ENCODE peak calls at places on chromosome 22, in four cellular contexts. One of them, this sample, is unnamed.

GRCh38 chr22:48607901-48608650 is 1219.6 kb downstream of the BRD1 start:
- DNase-seq in astrocyte: peak
- DNase-seq in CD8-positive, alpha-beta T cell: no peak
- DNase-seq in HFF-Myc: no peak
- DNase-seq in this sample: no peak

GRCh38 chr22:46991666-46992065 is 229.2 kb downstream of the TBC1D22A start:
- DNase-seq in astrocyte: no peak
- DNase-seq in CD8-positive, alpha-beta T cell: no peak
- DNase-seq in HFF-Myc: no peak
- DNase-seq in this sample: no peak

GRCh38 chr22:48315415-48316244 is 1512.0 kb downstream of the BRD1 start:
- DNase-seq in astrocyte: no peak
- DNase-seq in CD8-positive, alpha-beta T cell: no peak
- DNase-seq in HFF-Myc: no peak
- DNase-seq in this sample: no peak

GRCh38 chr22:32579533-32580220 is 105.1 kb downstream of the FBXO7 start:
- DNase-seq in astrocyte: peak
- DNase-seq in CD8-positive, alpha-beta T cell: no peak
- DNase-seq in HFF-Myc: no peak
- DNase-seq in this sample: no peak

GRCh38 chr22:47534150-47535133 is 772.0 kb downstream of the TBC1D22A start:
- DNase-seq in astrocyte: no peak
- DNase-seq in CD8-positive, alpha-beta T cell: no peak
- DNase-seq in HFF-Myc: no peak
- DNase-seq in this sample: no peak

GRCh38 chr22:48456449-48456848 is 1371.2 kb downstream of the BRD1 start:
- DNase-seq in astrocyte: no peak
- DNase-seq in CD8-positive, alpha-beta T cell: no peak
- DNase-seq in HFF-Myc: no peak
- DNase-seq in this sample: no peak

GRCh38 chr22:18109410-18110193 is 1.0 kb upstream of the TUBA8 start:
- DNase-seq in astrocyte: no peak
- DNase-seq in CD8-positive, alpha-beta T cell: no peak
- DNase-seq in HFF-Myc: no peak
- DNase-seq in this sample: no peak

GRCh38 chr22:32584650-32585049 is 110.0 kb downstream of the FBXO7 start:
- DNase-seq in astrocyte: peak
- DNase-seq in CD8-positive, alpha-beta T cell: no peak
- DNase-seq in HFF-Myc: no peak
- DNase-seq in this sample: no peak

GRCh38 chr22:46108564-46109473 is 41.5 kb upstream of the PPARA start:
- DNase-seq in astrocyte: peak
- DNase-seq in CD8-positive, alpha-beta T cell: no peak
- DNase-seq in HFF-Myc: no peak
- DNase-seq in this sample: no peak

GRCh38 chr22:46737976-46738641 is at the start of gene CERK:
- DNase-seq in astrocyte: peak
- DNase-seq in CD8-positive, alpha-beta T cell: peak
- DNase-seq in HFF-Myc: no peak
- DNase-seq in this sample: no peak

GRCh38 chr22:36413022-36413770 is 25.4 kb upstream of the MYH9 start:
- DNase-seq in astrocyte: no peak
- DNase-seq in CD8-positive, alpha-beta T cell: no peak
- DNase-seq in HFF-Myc: no peak
- DNase-seq in this sample: no peak

GRCh38 chr22:36415415-36416168 is 27.8 kb upstream of the MYH9 start:
- DNase-seq in astrocyte: no peak
- DNase-seq in CD8-positive, alpha-beta T cell: no peak
- DNase-seq in HFF-Myc: peak
- DNase-seq in this sample: no peak

GRCh38 chr22:36409067-36409466 is 21.3 kb upstream of the MYH9 start:
- DNase-seq in astrocyte: no peak
- DNase-seq in CD8-positive, alpha-beta T cell: no peak
- DNase-seq in HFF-Myc: no peak
- DNase-seq in this sample: no peak

GRCh38 chr22:36409911-36410756 is 22.4 kb upstream of the MYH9 start:
- DNase-seq in astrocyte: peak
- DNase-seq in CD8-positive, alpha-beta T cell: peak
- DNase-seq in HFF-Myc: no peak
- DNase-seq in this sample: no peak

GRCh38 chr22:36411589-36412258 is 24.0 kb upstream of the MYH9 start:
- DNase-seq in astrocyte: no peak
- DNase-seq in CD8-positive, alpha-beta T cell: peak
- DNase-seq in HFF-Myc: no peak
- DNase-seq in this sample: no peak
- TF ChIP-seq CTCF in astrocyte: no peak
- TF ChIP-seq CTCF in CD8-positive, alpha-beta T cell: no peak
- TF ChIP-seq CTCF in HFF-Myc: no peak
- TF ChIP-seq CTCF in this sample: no peak

GRCh38 chr22:20131593-20131855 is at the start of gene ZDHHC8:
- DNase-seq in astrocyte: no peak
- DNase-seq in CD8-positive, alpha-beta T cell: no peak
- DNase-seq in HFF-Myc: no peak
- DNase-seq in this sample: no peak

GRCh38 chr22:20130739-20131592 is 638 bp upstream of the ZDHHC8 start:
- DNase-seq in astrocyte: peak
- DNase-seq in CD8-positive, alpha-beta T cell: peak
- DNase-seq in HFF-Myc: no peak
- DNase-seq in this sample: peak

GRCh38 chr22:20133930-20134549 is 2.4 kb downstream of the ZDHHC8 start:
- DNase-seq in astrocyte: no peak
- DNase-seq in CD8-positive, alpha-beta T cell: no peak
- DNase-seq in HFF-Myc: no peak
- DNase-seq in this sample: no peak

GRCh38 chr22:20131856-20132685 is 467 bp downstream of the ZDHHC8 start:
- DNase-seq in astrocyte: no peak
- DNase-seq in CD8-positive, alpha-beta T cell: no peak
- DNase-seq in HFF-Myc: no peak
- DNase-seq in this sample: no peak

DNA sequence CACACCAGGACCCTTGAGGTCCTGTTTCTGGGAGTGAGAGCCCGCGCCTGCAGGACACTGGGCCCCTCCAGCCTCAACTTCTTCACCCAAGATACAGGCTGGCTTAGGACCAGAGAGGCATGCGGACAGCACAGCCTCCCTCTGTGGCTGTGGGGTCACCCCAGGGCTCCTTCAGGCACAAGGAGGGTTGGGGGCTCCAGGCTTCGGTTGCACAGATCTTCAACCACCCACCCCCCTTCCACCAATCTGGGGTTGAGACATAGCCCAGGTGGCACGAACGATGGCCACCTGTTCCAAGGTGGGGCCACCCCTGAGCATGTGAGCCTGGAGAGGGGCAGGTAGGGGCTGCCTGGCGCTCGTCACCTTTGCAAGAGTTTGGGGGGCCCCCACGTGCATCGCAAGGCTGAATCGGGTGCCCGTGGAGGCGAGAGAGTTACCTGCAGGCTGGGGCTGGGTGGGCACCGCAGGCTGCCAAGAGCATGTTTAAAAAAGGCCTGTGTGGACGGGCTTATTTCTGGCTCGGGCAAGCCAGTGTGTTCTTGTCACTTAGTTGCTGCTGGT is 1.2 kb downstream of the ZDHHC8 start:
- DNase-seq in astrocyte: no peak
- DNase-seq in CD8-positive, alpha-beta T cell: no peak
- DNase-seq in HFF-Myc: no peak
- DNase-seq in this sample: no peak
- H3K4me3 ChIP-seq in astrocyte: peak
- H3K4me3 ChIP-seq in CD8-positive, alpha-beta T cell: peak
- H3K4me3 ChIP-seq in HFF-Myc: peak
- H3K4me3 ChIP-seq in this sample: peak

DNA sequence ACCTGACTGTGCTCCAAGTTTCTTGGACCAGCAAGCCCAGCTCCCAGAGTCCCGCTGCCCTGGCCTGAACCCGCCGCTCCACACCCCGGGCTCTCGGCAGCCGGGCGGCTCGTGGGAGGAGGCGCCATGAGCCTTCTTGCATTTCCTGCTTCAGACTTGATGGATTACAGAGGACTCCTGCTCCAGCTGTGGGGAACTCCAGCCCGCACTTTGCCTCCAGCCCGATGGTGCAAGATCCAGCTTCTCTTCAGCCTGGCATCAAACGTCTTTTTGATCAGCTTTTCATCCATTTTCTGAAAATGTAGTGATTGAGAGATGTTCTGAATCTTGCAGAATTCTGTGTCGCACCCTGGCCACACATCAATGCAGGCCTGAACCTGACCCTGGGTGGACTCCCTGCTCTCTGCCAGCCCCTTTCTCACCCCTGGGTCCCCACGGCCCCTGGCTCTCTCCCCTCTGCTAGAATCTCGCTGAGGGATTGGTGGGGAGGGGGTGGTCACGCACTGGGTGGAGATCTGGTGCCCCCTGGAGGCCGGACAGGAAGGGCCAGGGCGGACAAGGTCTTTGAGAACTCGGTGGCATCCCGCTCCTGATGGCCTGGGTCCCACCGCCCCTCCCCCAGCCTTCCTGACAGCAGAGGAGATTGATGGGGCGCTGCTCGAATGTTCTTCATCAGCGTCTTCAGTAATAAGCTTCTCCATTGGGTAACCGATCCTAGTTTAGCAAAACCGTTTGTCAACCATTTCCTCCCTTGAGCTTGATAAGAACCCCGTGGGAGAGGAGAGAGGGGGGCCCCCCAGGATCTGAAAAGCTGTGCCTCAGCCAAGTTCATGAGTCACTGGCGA is 12.1 kb upstream of the NFAM1 start:
- DNase-seq in astrocyte: peak
- DNase-seq in CD8-positive, alpha-beta T cell: peak
- DNase-seq in HFF-Myc: peak
- DNase-seq in this sample: peak
- TF ChIP-seq CTCF in astrocyte: peak
- TF ChIP-seq CTCF in CD8-positive, alpha-beta T cell: peak
- TF ChIP-seq CTCF in HFF-Myc: peak
- TF ChIP-seq CTCF in this sample: peak

GRCh38 chr22:35904332-35904692 is 124.3 kb downstream of the RBFOX2 start:
- DNase-seq in astrocyte: no peak
- DNase-seq in CD8-positive, alpha-beta T cell: no peak
- DNase-seq in HFF-Myc: no peak
- DNase-seq in this sample: no peak

GRCh38 chr22:35904752-35905151 is 123.9 kb downstream of the RBFOX2 start:
- DNase-seq in astrocyte: no peak
- DNase-seq in CD8-positive, alpha-beta T cell: no peak
- DNase-seq in HFF-Myc: no peak
- DNase-seq in this sample: no peak

GRCh38 chr22:35899736-35900135 is 128.9 kb downstream of the RBFOX2 start:
- DNase-seq in astrocyte: no peak
- DNase-seq in CD8-positive, alpha-beta T cell: no peak
- DNase-seq in HFF-Myc: no peak
- DNase-seq in this sample: no peak

GRCh38 chr22:35903571-35904331 is 124.9 kb downstream of the RBFOX2 start:
- DNase-seq in astrocyte: no peak
- DNase-seq in CD8-positive, alpha-beta T cell: no peak
- DNase-seq in HFF-Myc: no peak
- DNase-seq in this sample: no peak

DNA sequence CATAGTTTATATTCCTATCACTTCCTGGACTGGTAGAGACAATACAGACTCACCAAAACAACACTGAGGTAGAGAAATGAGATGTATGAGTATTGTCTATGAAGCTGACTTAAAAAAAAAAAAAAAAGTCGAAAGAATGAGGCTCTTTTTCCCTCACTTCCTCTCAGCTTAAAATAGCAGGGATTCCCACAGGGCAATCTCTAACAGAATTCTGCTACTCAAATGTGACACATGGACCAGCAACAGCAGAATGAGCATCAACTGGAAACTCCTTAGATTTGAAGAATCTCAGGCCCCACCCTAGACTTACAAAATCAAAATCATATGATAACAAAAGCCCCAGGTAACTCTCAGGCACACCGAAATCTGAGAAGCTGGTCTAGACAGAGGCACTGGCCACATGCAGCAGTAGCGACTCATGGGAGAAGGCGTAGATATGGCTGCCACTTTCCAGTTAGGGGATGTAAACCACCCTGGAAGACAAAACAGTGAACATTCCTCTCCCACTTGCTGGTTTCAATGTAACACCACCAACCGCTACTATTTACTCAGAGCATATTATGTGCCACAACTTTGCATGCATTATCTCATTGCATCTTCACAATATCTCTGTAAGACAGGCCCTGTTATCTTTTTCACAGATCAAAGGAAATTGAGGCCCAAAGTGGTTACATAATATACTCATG is 128.0 kb downstream of the RBFOX2 start:
- DNase-seq in astrocyte: peak
- DNase-seq in CD8-positive, alpha-beta T cell: no peak
- DNase-seq in HFF-Myc: no peak
- DNase-seq in this sample: no peak
- H3K4me3 ChIP-seq in astrocyte: no peak
- H3K4me3 ChIP-seq in CD8-positive, alpha-beta T cell: no peak
- H3K4me3 ChIP-seq in HFF-Myc: no peak
- H3K4me3 ChIP-seq in this sample: no peak

DNA sequence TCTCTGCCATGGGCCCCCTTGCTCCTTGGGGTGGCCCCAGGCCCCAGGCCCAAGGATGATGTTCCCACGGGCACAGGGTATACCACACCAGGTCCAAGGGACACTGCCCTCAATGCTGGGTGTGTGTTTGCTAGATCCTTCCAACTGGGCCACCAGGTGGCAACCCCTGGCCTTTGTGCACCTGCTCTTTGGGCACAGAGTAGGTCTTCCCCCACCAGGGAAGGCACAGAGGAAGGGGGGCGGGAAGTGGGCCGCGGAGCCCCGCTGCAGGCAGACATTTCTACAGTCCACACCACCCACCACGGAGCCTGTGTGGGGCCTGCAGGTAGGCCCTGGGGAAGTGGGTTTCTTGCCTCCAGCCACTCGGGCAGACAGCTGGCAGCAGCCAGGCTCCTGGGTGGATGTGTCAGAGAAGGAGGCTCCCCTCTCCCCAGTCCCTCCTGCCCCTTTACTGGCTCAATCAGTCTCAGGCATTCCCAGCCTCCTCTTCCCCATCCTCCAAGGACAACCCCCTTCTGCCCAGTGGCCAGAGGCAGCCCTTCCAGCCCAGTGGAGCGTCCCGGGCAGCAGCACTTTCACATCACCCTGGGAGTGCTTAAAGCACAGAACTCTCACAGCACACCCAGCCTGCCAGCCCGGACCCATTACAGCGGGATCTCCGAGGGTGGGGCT is 21.6 kb downstream of the MAFF start:
- DNase-seq in astrocyte: no peak
- DNase-seq in CD8-positive, alpha-beta T cell: no peak
- DNase-seq in HFF-Myc: no peak
- DNase-seq in this sample: no peak
- TF ChIP-seq CTCF in astrocyte: no peak
- TF ChIP-seq CTCF in CD8-positive, alpha-beta T cell: no peak
- TF ChIP-seq CTCF in HFF-Myc: no peak
- TF ChIP-seq CTCF in this sample: no peak

GRCh38 chr22:50325444-50326224 is 1.2 kb downstream of the DENND6B start:
- DNase-seq in astrocyte: no peak
- DNase-seq in CD8-positive, alpha-beta T cell: no peak
- DNase-seq in HFF-Myc: no peak
- DNase-seq in this sample: no peak
- H3K4me3 ChIP-seq in astrocyte: peak
- H3K4me3 ChIP-seq in CD8-positive, alpha-beta T cell: no peak
- H3K4me3 ChIP-seq in HFF-Myc: peak
- H3K4me3 ChIP-seq in this sample: peak